ENCODE peak calls at places on chromosomes 12 and 14, in ten cellular contexts. L is IMR-90, N is tibial nerve, G is esophagus muscularis mucosa, R is body of pancreas, T is transverse colon, B is right lobe of liver, I is heart left ventricle, Z is A549, V is K562. O is an unnamed sample. For H3K9me3, the result is how much of the 10 kb centered on the place peaks cover.

GRCh38 chr12:124390442-124391116 is 95.7 kb downstream of the RFLNA start:
- DNase-seq in L (peak), N (no peak), G (no peak), R (peak), T (peak), B (no peak), I (peak), Z (peak), V (no peak), O (no peak)

GRCh38 chr14:29805415-29806123 is 122.1 kb downstream of the PRKD1 start:
- DNase-seq in L (peak), N (peak), G (no peak), R (peak), T (peak), B (no peak), I (peak), Z (no peak), V (no peak), O (peak)

GRCh38 chr12:51904951-51905471 is 2.3 kb upstream of the ACVRL1 start:
- DNase-seq in L (peak), N (no peak), G (no peak), R (peak), T (peak), B (no peak), I (peak), Z (no peak), V (peak), O (peak)

GRCh38 chr12:109134186-109134917 is 18.0 kb downstream of the ACACB start:
- DNase-seq in L (no peak), N (no peak), G (no peak), R (peak), T (no peak), B (peak), I (no peak), Z (peak), V (peak), O (no peak)

GRCh38 chr14:22024117-22024516 is 350.5 kb upstream of the OR4E1 start:
- DNase-seq in L (no peak), N (no peak), G (no peak), R (no peak), T (no peak), B (no peak), I (no peak), Z (no peak), V (no peak), O (no peak)

GRCh38 chr14:97319691-97320090 is 522.5 kb downstream of the VRK1 start:
- DNase-seq in L (no peak), N (no peak), G (no peak), R (no peak), T (no peak), B (no peak), I (no peak), Z (no peak), V (no peak), O (no peak)

GRCh38 chr14:51457858-51458562 is 193.7 kb upstream of the FRMD6 start:
- DNase-seq in L (no peak), N (no peak), G (peak), R (no peak), T (no peak), B (no peak), I (no peak), Z (no peak), V (no peak), O (no peak)

GRCh38 chr14:72830786-72831583 is 62.9 kb downstream of the DPF3 start:
- DNase-seq in L (no peak), N (no peak), G (no peak), R (peak), T (peak), B (no peak), I (no peak), Z (no peak), V (no peak), O (peak)

GRCh38 chr12:96271469-96272199 is 77.5 kb downstream of the ELK3 start:
- DNase-seq in L (peak), N (no peak), G (no peak), R (no peak), T (no peak), B (no peak), I (no peak), Z (no peak), V (no peak), O (no peak)

GRCh38 chr12:15474766-15475165 is 152.5 kb downstream of the PTPRO start:
- DNase-seq in L (no peak), N (no peak), G (no peak), R (no peak), T (no peak), B (no peak), I (no peak), Z (no peak), V (no peak), O (no peak)

GRCh38 chr12:52058631-52059324 is 7.5 kb downstream of the NR4A1 start:
- DNase-seq in L (peak), N (no peak), G (no peak), R (no peak), T (peak), B (no peak), I (no peak), Z (no peak), V (no peak), O (no peak)

GRCh38 chr12:88375960-88376305 is 204.3 kb downstream of the KITLG start:
- DNase-seq in L (no peak), N (no peak), G (no peak), R (no peak), T (no peak), B (no peak), I (no peak), Z (no peak), V (no peak), O (no peak)

GRCh38 chr14:102795060-102795925 is 18.0 kb downstream of the TRAF3 start:
- DNase-seq in L (peak), N (peak), G (no peak), R (peak), T (peak), B (peak), I (peak), Z (peak), V (no peak), O (no peak)

GRCh38 chr14:20247651-20248246 is 8.7 kb downstream of the OR11H4 start:
- DNase-seq in L (no peak), N (no peak), G (peak), R (peak), T (no peak), B (no peak), I (no peak), Z (peak), V (peak), O (no peak)

GRCh38 chr14:100786820-100787219 is 39.1 kb upstream of the MEG3 start:
- DNase-seq in L (no peak), N (no peak), G (no peak), R (no peak), T (no peak), B (no peak), I (no peak), Z (no peak), V (no peak), O (no peak)

GRCh38 chr14:36514278-36515104 is 5.5 kb downstream of the NKX2-1 start:
- DNase-seq in L (no peak), N (no peak), G (no peak), R (no peak), T (no peak), B (no peak), I (no peak), Z (no peak), V (no peak), O (no peak)

GRCh38 chr14:90698379-90698869 is 117.8 kb downstream of the TTC7B start:
- DNase-seq in L (peak), N (peak), G (no peak), R (peak), T (peak), B (peak), I (peak), Z (no peak), V (no peak), O (no peak)

GRCh38 chr14:75720828-75721227 is 59.8 kb downstream of the TTLL5 start:
- DNase-seq in L (no peak), N (peak), G (no peak), R (peak), T (no peak), B (no peak), I (peak), Z (no peak), V (no peak), O (peak)

GRCh38 chr14:54881761-54882401 is 20.7 kb downstream of the GCH1 start:
- DNase-seq in L (peak), N (no peak), G (peak), R (no peak), T (no peak), B (no peak), I (no peak), Z (no peak), V (no peak), O (no peak)

GRCh38 chr12:69570000-69570516 is 15.2 kb upstream of the CCT2 start:
- DNase-seq in L (no peak), N (no peak), G (no peak), R (no peak), T (no peak), B (no peak), I (no peak), Z (peak), V (no peak), O (no peak)

GRCh38 chr14:99481745-99482099 is 513 bp downstream of the CCNK start:
- DNase-seq in L (peak), N (no peak), G (no peak), R (peak), T (no peak), B (no peak), I (no peak), Z (peak), V (peak), O (no peak)

GRCh38 chr12:75611041-75611440 is 99.6 kb upstream of the KRR1 start:
- DNase-seq in L (no peak), N (no peak), G (no peak), R (no peak), T (no peak), B (no peak), I (no peak), Z (no peak), V (no peak), O (no peak)

GRCh38 chr12:95789126-95790024 is 1.2 kb downstream of the NTN4 start:
- DNase-seq in L (peak), N (no peak), G (no peak), R (peak), T (peak), B (peak), I (peak), Z (peak), V (no peak), O (peak)

GRCh38 chr12:67599691-67600090 is 48.9 kb upstream of the DYRK2 start:
- DNase-seq in L (no peak), N (no peak), G (peak), R (no peak), T (no peak), B (no peak), I (no peak), Z (no peak), V (no peak), O (no peak)

GRCh38 chr14:102993523-102993922 is 63.8 kb downstream of the CDC42BPB start:
- DNase-seq in L (peak), N (no peak), G (no peak), R (no peak), T (peak), B (peak), I (no peak), Z (peak), V (no peak), O (no peak)

GRCh38 chr14:73736842-73737241 is 22.7 kb upstream of the PNMA1 start:
- DNase-seq in L (no peak), N (no peak), G (no peak), R (no peak), T (no peak), B (peak), I (no peak), Z (no peak), V (no peak), O (no peak)

GRCh38 chr14:77868552-77869300 is 68.8 kb downstream of the ADCK1 start:
- DNase-seq in L (no peak), N (no peak), G (no peak), R (no peak), T (no peak), B (no peak), I (no peak), Z (no peak), V (no peak), O (no peak)

GRCh38 chr14:99653618-99654017 is 8.7 kb downstream of the HHIPL1 start:
- DNase-seq in L (no peak), N (no peak), G (no peak), R (no peak), T (no peak), B (no peak), I (no peak), Z (no peak), V (no peak), O (no peak)

GRCh38 chr14:26204954-26205479 is 392.8 kb downstream of the NOVA1 start:
- DNase-seq in L (no peak), N (peak), G (no peak), R (peak), T (peak), B (no peak), I (peak), Z (no peak), V (no peak), O (peak)

GRCh38 chr14:100371773-100372172 is 48.6 kb downstream of the SLC25A47 start:
- DNase-seq in L (no peak), N (no peak), G (no peak), R (no peak), T (no peak), B (no peak), I (no peak), Z (no peak), V (no peak), O (no peak)

GRCh38 chr12:123972448-123973401 is at the start of the genes CCDC92 and ZNF664:
- DNase-seq in L (peak), N (peak), G (peak), R (peak), T (peak), B (peak), I (peak), Z (peak), V (peak), O (peak)

GRCh38 chr14:21668377-21668776 is 5.2 kb downstream of the OR4E1 start:
- DNase-seq in L (peak), N (no peak), G (no peak), R (no peak), T (no peak), B (no peak), I (no peak), Z (no peak), V (no peak), O (no peak)

GRCh38 chr12:53737951-53738833 is 10.9 kb upstream of the CALCOCO1 start:
- DNase-seq in L (no peak), N (no peak), G (no peak), R (no peak), T (peak), B (no peak), I (no peak), Z (no peak), V (peak), O (peak)

GRCh38 chr12:3117144-3117581 is 40.0 kb downstream of the TSPAN9 start:
- DNase-seq in L (peak), N (no peak), G (no peak), R (no peak), T (no peak), B (no peak), I (no peak), Z (no peak), V (no peak), O (no peak)

GRCh38 chr12:12979151-12979550 is 20.9 kb downstream of the HEBP1 start:
- DNase-seq in L (peak), N (no peak), G (no peak), R (no peak), T (no peak), B (no peak), I (no peak), Z (no peak), V (no peak), O (no peak)

GRCh38 chr14:28831126-28831525 is 64.5 kb downstream of the FOXG1 start:
- DNase-seq in L (no peak), N (no peak), G (no peak), R (no peak), T (no peak), B (no peak), I (no peak), Z (no peak), V (no peak), O (no peak)

GRCh38 chr12:94954029-94954685 is 49.3 kb downstream of the NDUFA12 start:
- DNase-seq in L (peak), N (no peak), G (no peak), R (peak), T (peak), B (no peak), I (no peak), Z (peak), V (peak), O (no peak)

DNA sequence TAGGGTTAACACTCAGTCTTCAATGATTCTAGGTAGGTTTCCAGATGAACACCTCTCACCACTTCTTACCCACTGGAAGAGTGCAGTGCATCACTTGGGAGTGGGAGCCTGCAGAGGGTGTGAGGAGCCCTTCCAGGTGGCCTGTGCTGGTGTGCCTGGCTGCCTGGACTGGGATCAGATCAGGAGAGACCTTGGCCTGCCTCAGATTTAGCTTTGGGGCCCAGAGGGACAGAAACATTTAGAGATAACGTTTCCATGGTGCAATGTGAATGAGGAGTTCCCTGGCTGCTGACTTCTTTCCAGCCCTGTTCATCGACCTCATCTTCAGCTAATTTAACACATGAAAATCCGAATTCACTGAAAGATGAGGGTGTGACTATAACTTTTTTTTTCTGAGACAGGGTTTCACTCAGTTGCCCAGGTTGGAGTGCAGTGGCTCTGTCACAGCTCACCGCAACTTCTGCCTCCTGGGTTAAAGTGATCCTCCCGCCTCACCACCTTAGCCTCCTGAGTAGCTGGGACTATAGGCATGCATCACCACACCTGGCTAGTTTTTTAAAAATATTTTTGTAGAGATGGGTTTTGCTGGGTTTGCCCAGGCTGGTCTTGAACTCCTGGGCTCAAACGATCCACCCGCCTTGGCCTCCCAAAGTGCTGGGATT is 53.6 kb downstream of the SUSD6 start:
- DNase-seq in L (no peak), N (no peak), G (no peak), R (peak), T (no peak), B (no peak), I (no peak), Z (no peak), V (no peak), O (no peak)
- TF ChIP-seq POLR2A in L (no peak), N (no peak), G (no peak), R (no peak), T (no peak), B (no peak), I (no peak), Z (no peak), V (no peak), O (no peak)

GRCh38 chr14:61636291-61636690 is 59.0 kb upstream of the HIF1A start:
- DNase-seq in L (no peak), N (no peak), G (no peak), R (no peak), T (no peak), B (no peak), I (no peak), Z (no peak), V (no peak), O (no peak)
- H3K4me3 ChIP-seq in L (no peak), N (no peak), G (no peak), R (no peak), T (no peak), B (no peak), I (no peak), Z (no peak), V (no peak), O (no peak)

DNA sequence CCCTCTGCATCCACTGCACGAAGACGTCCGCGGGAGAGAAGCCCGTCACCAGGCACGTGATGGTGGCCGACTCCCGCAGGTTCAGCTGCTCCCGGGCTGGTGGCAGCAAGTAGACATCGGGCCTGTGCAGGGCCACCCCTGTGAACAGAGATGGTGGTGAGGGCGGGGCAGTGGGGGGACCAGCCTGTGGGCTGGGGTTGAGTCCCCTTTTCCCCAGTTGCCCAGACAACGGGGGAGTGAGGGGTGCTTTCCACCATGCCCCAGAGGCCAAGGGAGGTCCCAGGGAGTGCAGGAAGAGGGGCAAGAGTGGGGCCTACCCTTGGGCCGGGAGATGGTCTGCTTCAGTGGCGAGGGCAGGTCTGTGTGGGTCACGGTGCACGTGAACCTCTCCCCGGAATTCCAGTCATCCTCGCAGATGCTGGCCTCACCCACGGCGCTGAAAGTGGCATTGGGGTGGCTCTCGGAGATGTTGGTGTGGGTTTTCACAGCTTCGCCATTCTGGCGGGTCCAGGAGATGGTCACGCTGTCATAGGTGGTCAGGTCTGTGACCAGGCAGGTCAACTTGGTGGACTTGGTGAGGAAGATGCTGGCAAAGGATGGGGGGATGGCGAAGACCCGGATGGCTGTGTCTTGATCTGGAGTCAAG is 328.3 kb downstream of the TMEM121 start:
- DNase-seq in L (no peak), N (no peak), G (no peak), R (no peak), T (peak), B (peak), I (no peak), Z (no peak), V (no peak), O (peak)
- H3K9me3 ChIP-seq in L (half or more), N (under half), G (under half), R (under half), T (under half), B (under half), I (under half), Z (under half), V (under half), O (under half)

GRCh38 chr12:6945613-6946012 is 1.8 kb downstream of the C12orf57 start:
- DNase-seq in L (no peak), N (no peak), G (no peak), R (no peak), T (no peak), B (no peak), I (no peak), Z (no peak), V (no peak), O (no peak)

GRCh38 chr12:6943387-6943718 is 263 bp upstream of the RNU7-1 start:
- DNase-seq in L (peak), N (peak), G (no peak), R (peak), T (peak), B (no peak), I (peak), Z (peak), V (peak), O (peak)

GRCh38 chr12:6946033-6946919 is 2.5 kb downstream of the C12orf57 start:
- DNase-seq in L (no peak), N (no peak), G (no peak), R (peak), T (peak), B (peak), I (no peak), Z (peak), V (peak), O (peak)

GRCh38 chr12:6943719-6944380 is at the start of the genes C12orf57 and RNU7-1:
- DNase-seq in L (peak), N (no peak), G (no peak), R (peak), T (peak), B (no peak), I (peak), Z (peak), V (peak), O (peak)

GRCh38 chr12:6944381-6945186 is 762 bp downstream of the C12orf57 start:
- DNase-seq in L (peak), N (peak), G (peak), R (peak), T (peak), B (peak), I (peak), Z (peak), V (peak), O (peak)
- TF ChIP-seq POLR2A in L (no peak), N (no peak), G (no peak), R (no peak), T (no peak), B (no peak), I (peak), Z (no peak), V (no peak), O (no peak)

GRCh38 chr12:102479099-102479887 is 1.1 kb downstream of the IGF1 start:
- DNase-seq in L (no peak), N (no peak), G (no peak), R (no peak), T (peak), B (no peak), I (no peak), Z (no peak), V (no peak), O (no peak)
- H3K4me3 ChIP-seq in L (no peak), N (peak), G (peak), R (no peak), T (peak), B (peak), I (peak), Z (no peak), V (peak), O (peak)

DNA sequence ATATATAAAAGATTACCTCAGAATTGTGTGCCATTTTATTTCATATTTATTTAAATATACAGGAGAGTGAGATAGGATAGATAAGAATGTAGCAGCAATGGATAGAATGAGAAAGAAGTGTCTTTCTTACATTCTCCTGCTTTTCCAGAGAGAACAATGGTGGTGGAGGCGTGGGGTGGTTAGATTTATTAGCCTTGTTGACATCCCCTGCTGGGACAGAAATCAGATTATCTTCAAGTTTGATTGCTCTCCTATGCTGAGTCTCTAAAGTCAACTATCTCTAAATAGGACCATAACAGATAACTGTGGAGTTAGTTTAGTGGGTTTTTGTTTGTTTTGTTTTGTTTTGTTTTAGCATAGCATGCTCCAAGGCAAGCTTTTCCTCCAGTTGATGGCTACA is 397.6 kb downstream of the LRFN5 start:
- DNase-seq in L (no peak), N (no peak), G (no peak), R (no peak), T (no peak), B (no peak), I (no peak), Z (no peak), V (no peak), O (no peak)
- H3K9me3 ChIP-seq in L (under half), N (under half), G (under half), R (under half), T (under half), B (under half), I (under half), Z (under half), V (under half), O (under half)

O was measured in testis.